ENCODE peak calls at places on chromosomes 2 and 18, in four cellular contexts. F, Q, B and T are unnamed samples.

GRCh38 chr2:73588177-73588576 is 54.0 kb downstream of the NAT8 start:
- DNase-seq in F (no peak), Q (no peak), B (no peak), T (no peak)

GRCh38 chr2:100130595-100131391 is 11.6 kb downstream of the AFF3 start:
- DNase-seq in F (no peak), Q (no peak), B (no peak), T (no peak)

GRCh38 chr2:205712508-205712907 is 30.2 kb downstream of the NRP2 start:
- DNase-seq in F (no peak), Q (no peak), B (no peak), T (no peak)

GRCh38 chr2:55108456-55108855 is 58.2 kb upstream of the RTN4 start:
- DNase-seq in F (no peak), Q (no peak), B (no peak), T (no peak)

GRCh38 chr2:142586693-142587432 is 290.6 kb upstream of the KYNU start:
- DNase-seq in F (no peak), Q (no peak), B (no peak), T (no peak)

GRCh38 chr18:36203360-36203895 is 16.1 kb downstream of the MOCOS start:
- DNase-seq in F (no peak), Q (no peak), B (no peak), T (no peak)

GRCh38 chr2:226639550-226639949 is 160.1 kb downstream of the IRS1 start:
- DNase-seq in F (no peak), Q (no peak), B (no peak), T (no peak)

GRCh38 chr2:42045956-42046748 is 1.7 kb upstream of the PKDCC start:
- DNase-seq in F (no peak), Q (peak; percentile 32), B (no peak), T (no peak)

GRCh38 chr2:132757676-132758075 is 87.7 kb upstream of the LYPD1 start:
- DNase-seq in F (no peak), Q (no peak), B (no peak), T (no peak)

GRCh38 chr2:28360742-28361293 is 31.8 kb upstream of the FOSL2 start:
- DNase-seq in F (no peak), Q (peak; percentile 70), B (no peak), T (no peak)

GRCh38 chr2:95312543-95313205 is 15.5 kb downstream of the KCNIP3 start:
- DNase-seq in F (no peak), Q (no peak), B (no peak), T (no peak)

GRCh38 chr2:140526575-140526974 is 1604.2 kb downstream of the LRP1B start:
- DNase-seq in F (peak; percentile 1), Q (no peak), B (no peak), T (no peak)

GRCh38 chr2:186755066-186755465 is 61.2 kb downstream of the FAM171B start:
- DNase-seq in F (no peak), Q (no peak), B (no peak), T (no peak)

GRCh38 chr2:216904554-216904953 is 44.7 kb upstream of the TNP1 start:
- DNase-seq in F (no peak), Q (no peak), B (no peak), T (no peak)

GRCh38 chr2:240670402-240670801 is 12.3 kb downstream of the AQP12B start:
- DNase-seq in F (no peak), Q (no peak), B (no peak), T (no peak)

GRCh38 chr2:241014224-241014623 is 15.8 kb downstream of the SNED1 start:
- DNase-seq in F (no peak), Q (no peak), B (peak; percentile 17), T (no peak)

GRCh38 chr2:234714711-234715110 is 217.8 kb upstream of the ARL4C start:
- DNase-seq in F (no peak), Q (no peak), B (no peak), T (no peak)

GRCh38 chr2:109297566-109298205 is 168.7 kb downstream of the SH3RF3 start:
- DNase-seq in F (no peak), Q (no peak), B (no peak), T (no peak)

GRCh38 chr2:74367789-74368188 is 12.3 kb downstream of the DCTN1 start:
- DNase-seq in F (no peak), Q (no peak), B (no peak), T (no peak)

GRCh38 chr2:158519481-158519880 is 62.7 kb downstream of the PKP4 start:
- DNase-seq in F (no peak), Q (no peak), B (no peak), T (no peak)

GRCh38 chr2:9993490-9994165 is 42.1 kb downstream of the GRHL1 start:
- DNase-seq in F (no peak), Q (no peak), B (no peak), T (no peak)

GRCh38 chr2:99430614-99431258 is 59.1 kb downstream of the REV1 start:
- DNase-seq in F (no peak), Q (no peak), B (no peak), T (no peak)

GRCh38 chr2:191571163-191571769 is 106.7 kb upstream of the NABP1 start:
- DNase-seq in F (peak; percentile 36), Q (peak; percentile 56), B (no peak), T (peak; percentile 47)

GRCh38 chr2:122681626-122682025 is 926.2 kb downstream of the TSN start:
- DNase-seq in F (no peak), Q (no peak), B (no peak), T (no peak)

GRCh38 chr2:105950521-105951389 is 206.0 kb downstream of the NCK2 start:
- DNase-seq in F (no peak), Q (no peak), B (no peak), T (no peak)

GRCh38 chr2:138175066-138175465 is 210.8 kb downstream of the HNMT start:
- DNase-seq in F (no peak), Q (no peak), B (no peak), T (no peak)

GRCh38 chr2:231190531-231191197 is 7.8 kb upstream of the ARMC9 start:
- DNase-seq in F (no peak), Q (no peak), B (peak; percentile 60), T (no peak)
- TF ChIP-seq CTCF in F (no peak), Q (no peak), B (no peak), T (no peak)

DNA sequence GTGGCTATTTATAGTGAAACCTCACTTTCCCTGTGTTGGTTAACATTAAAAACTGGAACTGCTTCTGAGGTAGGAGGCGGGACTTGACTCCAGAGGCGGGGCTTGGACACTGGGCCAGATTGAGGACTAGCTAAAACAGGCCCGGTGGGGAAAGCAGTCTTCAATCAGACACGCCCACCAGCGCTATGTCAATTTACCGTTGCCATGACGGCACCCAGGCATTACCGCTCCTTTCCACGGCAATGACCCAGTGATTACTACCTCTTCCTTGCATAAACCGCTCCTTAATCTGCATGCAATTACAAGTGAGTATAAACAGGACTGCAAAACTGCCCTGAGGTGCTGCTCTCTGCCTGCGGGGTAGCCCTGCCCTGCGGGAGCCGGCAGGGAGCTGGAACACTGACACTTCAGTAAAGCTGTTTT is 35.3 kb downstream of the LRRFIP1 start:
- DNase-seq in F (peak; percentile 61), Q (peak; percentile 19), B (peak; percentile 96), T (peak; percentile 71)
- TF ChIP-seq POLR2AphosphoS5 in F (no peak), Q (no peak), B (peak; percentile 87), T (no peak)

GRCh38 chr18:58139627-58140026 is 95.6 kb downstream of the NEDD4L start:
- DNase-seq in F (no peak), Q (no peak), B (no peak), T (no peak)

GRCh38 chr18:58135170-58135569 is 91.1 kb downstream of the NEDD4L start:
- DNase-seq in F (no peak), Q (no peak), B (no peak), T (no peak)

GRCh38 chr18:58132595-58133191 is 88.7 kb downstream of the NEDD4L start:
- DNase-seq in F (no peak), Q (no peak), B (no peak), T (no peak)

GRCh38 chr18:58136865-58137264 is 92.8 kb downstream of the NEDD4L start:
- DNase-seq in F (no peak), Q (no peak), B (no peak), T (no peak)

DNA sequence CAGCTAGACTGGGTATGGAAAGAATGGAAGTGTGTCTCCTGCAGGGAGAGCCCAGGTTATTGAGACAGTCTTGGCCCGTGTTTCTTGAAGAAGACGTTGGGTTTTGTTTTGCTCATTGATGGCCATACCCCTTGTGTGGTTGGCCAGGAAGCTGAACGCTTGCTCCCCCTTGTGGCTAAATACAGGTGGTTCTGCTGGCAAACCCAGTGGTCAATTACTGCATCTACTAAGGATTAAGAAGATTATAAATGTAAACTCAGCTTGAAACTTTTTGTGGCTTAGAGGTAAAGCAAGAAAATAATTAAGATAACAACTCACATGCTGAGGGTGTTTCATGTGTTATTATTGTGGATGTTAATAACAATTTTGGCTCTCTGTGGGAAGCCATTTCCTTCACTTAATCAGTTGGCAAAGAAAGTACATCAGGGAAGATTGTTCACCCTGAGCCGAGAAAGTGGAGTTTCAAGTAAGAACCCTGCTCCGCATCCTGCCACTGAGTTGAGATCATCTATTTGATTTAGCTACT is 91.8 kb downstream of the NEDD4L start:
- DNase-seq in F (peak; percentile 67), Q (peak; percentile 75), B (peak; percentile 65), T (peak; percentile 47)
- H3K4me3 ChIP-seq in F (no peak overlapping the region), Q (no peak overlapping the region), B (no peak overlapping the region), T (no peak overlapping the region)

GRCh38 chr2:159982270-159982669 is 80.1 kb downstream of the PLA2R1 start:
- DNase-seq in F (no peak), Q (no peak), B (no peak), T (peak; percentile 4)

GRCh38 chr2:159988412-159988970 is 73.9 kb downstream of the PLA2R1 start:
- DNase-seq in F (no peak), Q (no peak), B (no peak), T (no peak)

GRCh38 chr2:159984034-159984433 is 78.4 kb downstream of the PLA2R1 start:
- DNase-seq in F (no peak), Q (no peak), B (no peak), T (no peak)

GRCh38 chr2:159987136-159987535 is 75.3 kb downstream of the PLA2R1 start:
- DNase-seq in F (no peak), Q (no peak), B (no peak), T (no peak)

GRCh38 chr2:159982842-159983785 is 79.3 kb downstream of the PLA2R1 start:
- DNase-seq in F (no peak), Q (no peak), B (no peak), T (no peak)
- TF ChIP-seq CTCF in F (no peak), Q (no peak), B (no peak), T (no peak)

GRCh38 chr2:124693156-124693555 is 668.1 kb downstream of the CNTNAP5 start:
- DNase-seq in F (no peak), Q (no peak), B (no peak), T (no peak)
- TF ChIP-seq POLR2AphosphoS5 in F (no peak), Q (no peak), B (no peak), T (no peak)

DNA sequence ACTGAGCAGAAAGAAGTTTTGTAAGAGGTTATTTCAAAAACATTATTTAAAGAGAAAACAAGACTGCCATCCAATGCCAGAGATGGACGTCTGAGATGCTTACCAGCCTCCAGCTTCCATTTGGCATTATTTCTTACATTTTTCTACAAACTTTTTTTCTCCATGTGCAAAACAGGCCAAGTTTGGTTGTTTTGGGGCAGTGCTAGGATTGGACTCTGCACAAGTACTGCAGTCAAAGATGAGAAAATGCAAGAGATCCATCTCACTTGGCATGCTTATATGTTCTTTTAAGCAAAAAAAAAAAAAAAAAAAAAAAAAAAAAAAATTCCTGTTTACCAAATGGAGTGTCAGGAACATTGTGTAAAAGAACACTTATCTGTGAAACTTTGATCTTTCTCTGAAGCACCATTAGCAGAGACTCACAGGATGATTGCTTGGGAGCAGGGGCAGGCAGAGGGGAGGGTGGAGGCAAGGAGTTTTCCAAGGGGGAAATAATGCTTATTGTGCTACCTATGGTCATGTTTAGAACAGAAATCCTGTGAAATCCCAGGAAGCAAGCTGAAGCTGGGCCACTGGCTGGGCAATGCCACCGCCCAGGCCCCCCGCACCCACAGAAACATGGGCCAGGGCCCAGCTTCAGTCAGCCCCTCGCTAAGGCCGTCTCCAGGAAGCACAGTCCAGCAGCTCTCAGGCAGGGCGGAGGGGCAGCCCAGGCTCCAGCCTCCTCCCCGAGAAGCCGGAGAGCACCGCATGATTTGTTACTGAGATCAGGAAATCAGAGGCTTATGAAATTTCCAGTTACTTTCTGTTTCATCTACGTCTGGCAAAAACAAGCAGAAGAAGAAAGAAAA is 229.4 kb downstream of the ZNF516 start:
- DNase-seq in F (no peak), Q (no peak), B (no peak), T (no peak)
- H3K4me3 ChIP-seq in F (no peak overlapping the region), Q (no peak overlapping the region), B (peak overlapping the region; percentile 25), T (no peak overlapping the region)